ENCODE peak calls at places on chromosomes 2 and 18, in six cellular contexts. I is stomach, G is heart left ventricle, J is bronchial epithelial cell, Y is heart right ventricle, D is spleen. E is an unnamed sample. For H3K27me3, the result is how much of the 10 kb centered on the place peaks cover.

GRCh38 chr2:6325616-6326015 is 540.1 kb downstream of the CMPK2 start:
- DNase-seq in G (no peak), J (no peak), Y (no peak), D (no peak), I (no peak), E (no peak)

GRCh38 chr2:75641587-75641986 is 5.0 kb upstream of the MRPL19 start:
- DNase-seq in D (no peak), G (no peak), J (no peak), Y (no peak), I (no peak), E (no peak)

GRCh38 chr2:174699993-174700766 is 64.1 kb downstream of the CHRNA1 start:
- DNase-seq in J (peak), D (no peak), G (no peak), I (no peak), Y (no peak), E (peak)

GRCh38 chr18:2846638-2847340 is at the start of gene EMILIN2:
- DNase-seq in I (peak), G (peak), J (peak), D (peak), Y (peak), E (no peak)

GRCh38 chr2:46601328-46601963 is 122.1 kb downstream of the TMEM247 start:
- DNase-seq in D (no peak), G (no peak), I (no peak), Y (no peak), J (peak), E (no peak)

GRCh38 chr2:47869859-47870258 is 36.4 kb downstream of the FBXO11 start:
- DNase-seq in J (no peak), Y (no peak), G (no peak), D (no peak), I (no peak), E (no peak)

GRCh38 chr2:219368690-219369108 is 19.0 kb downstream of the DNPEP start:
- DNase-seq in J (peak), D (no peak), I (no peak), G (peak), Y (no peak), E (peak)

GRCh38 chr18:62122330-62122729 is 64.5 kb downstream of the PIGN start:
- DNase-seq in Y (no peak), G (no peak), I (no peak), J (no peak), D (no peak), E (no peak)

GRCh38 chr2:101678379-101678778 is 19.1 kb upstream of the MAP4K4 start:
- DNase-seq in I (no peak), J (no peak), G (no peak), Y (no peak), D (no peak), E (no peak)

GRCh38 chr2:171711351-171711750 is 24.1 kb downstream of the DYNC1I2 start:
- DNase-seq in Y (no peak), J (no peak), D (no peak), I (no peak), G (no peak), E (no peak)

DNA sequence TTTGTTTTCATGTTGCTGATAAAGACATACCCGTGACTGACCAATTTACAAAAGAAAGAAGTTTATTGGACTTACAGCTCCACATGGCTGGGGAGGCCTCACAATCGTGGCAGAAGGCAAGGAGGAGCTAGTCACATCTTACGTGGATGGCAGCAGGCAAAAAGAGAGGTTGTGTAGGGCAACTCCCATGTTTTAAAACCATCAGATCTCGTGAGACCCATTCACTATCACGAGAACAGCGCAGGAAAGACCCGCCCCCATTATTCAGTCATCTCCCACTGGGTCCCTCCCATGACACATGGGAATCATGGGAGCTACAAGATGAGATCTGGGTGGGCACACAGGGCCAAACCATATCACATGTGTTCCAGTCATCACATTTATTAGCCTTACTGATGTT is 16.8 kb downstream of the AQP12A start:
- DNase-seq in G (no peak), Y (no peak), I (no peak), D (no peak), J (no peak), E (no peak)
- H3K27me3 ChIP-seq in G (under half), Y (under half), I (under half), D (under half), J (under half), E (under half)

GRCh38 chr2:120189189-120189588 is 34.0 kb downstream of the TMEM185B start:
- DNase-seq in I (no peak), Y (no peak), J (peak), D (no peak), G (no peak), E (no peak)
- H3K27me3 ChIP-seq in I (under half), Y (under half), J (under half), D (under half), G (under half), E (under half)

GRCh38 chr2:199851499-199851816 is 466 bp upstream of the FTCDNL1 start:
- DNase-seq in G (no peak), D (no peak), J (no peak), Y (no peak), I (no peak), E (no peak)

GRCh38 chr2:199850250-199850717 is 708 bp downstream of the FTCDNL1 start:
- DNase-seq in J (no peak), Y (no peak), D (no peak), G (no peak), I (no peak), E (no peak)

GRCh38 chr2:199850718-199851498 is at the start of gene FTCDNL1:
- DNase-seq in J (peak), Y (peak), D (peak), G (peak), I (peak), E (peak)

GRCh38 chr2:199848323-199848722 is 2.7 kb downstream of the FTCDNL1 start:
- DNase-seq in G (no peak), I (no peak), D (no peak), Y (no peak), J (no peak), E (no peak)

GRCh38 chr2:199851886-199852285 is 894 bp upstream of the FTCDNL1 start:
- DNase-seq in G (no peak), Y (no peak), J (no peak), D (no peak), I (no peak), E (no peak)
- H3K27me3 ChIP-seq in G (under half), Y (under half), J (under half), D (under half), I (under half), E (under half)

DNA sequence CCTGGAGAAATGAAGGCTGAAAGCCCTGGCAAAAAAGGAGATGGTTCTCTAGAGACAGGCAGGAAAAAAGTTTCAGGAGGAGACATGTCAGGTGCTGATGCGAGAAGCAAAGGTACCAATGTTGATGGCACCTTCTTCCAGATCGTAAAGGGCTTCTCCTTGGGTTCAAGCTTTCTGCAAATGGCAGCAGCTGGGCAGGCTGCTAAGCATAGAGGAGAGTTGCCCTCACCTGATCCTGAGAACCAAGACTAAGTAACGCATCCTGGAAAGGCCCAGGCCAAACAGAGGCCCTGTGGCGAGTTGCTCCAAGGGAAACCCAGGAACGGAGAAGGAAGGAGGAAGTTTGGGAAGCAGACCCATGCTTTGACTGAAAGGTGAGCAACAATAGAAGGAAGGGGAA is 23.6 kb upstream of the AFTPH start:
- DNase-seq in Y (no peak), G (no peak), I (no peak), D (no peak), J (no peak), E (no peak)
- H3K27me3 ChIP-seq in Y (under half), G (under half), I (under half), D (under half), J (under half), E (under half)

E was measured in foreskin keratinocyte.